ENCODE peak calls at places on chromosomes 13 and 19, in seven cellular contexts. W is Karpas-422, E is HepG2, K is neuronal stem cell, D is GM23248, H is fibroblast of lung, X is neural progenitor cell. Z is an unnamed sample.

GRCh38 chr13:50267917-50268316 is 252.7 kb downstream of the KCNRG start:
- DNase-seq in E (peak), W (no peak), D (no peak), X (no peak), K (no peak), H (no peak), Z (no peak)

GRCh38 chr19:8363803-8364771 is at the start of gene ANGPTL4:
- DNase-seq in E (no peak), W (no peak), X (peak), H (peak), K (peak), D (peak), Z (peak)

GRCh38 chr19:1087813-1088418 is 7.3 kb downstream of the POLR2E start:
- DNase-seq in E (no peak), W (peak), X (no peak), H (no peak), D (no peak), K (no peak), Z (no peak)

GRCh38 chr19:48637948-48638830 is 1.0 kb upstream of the DBP start:
- DNase-seq in X (peak), W (peak), K (peak), H (peak), D (peak), E (peak), Z (peak)

GRCh38 chr19:19429361-19429760 is 23.9 kb downstream of the GATAD2A start:
- DNase-seq in D (no peak), X (no peak), K (no peak), E (no peak), H (no peak), W (no peak), Z (no peak)

GRCh38 chr13:95624020-95624419 is 20.5 kb downstream of the DZIP1 start:
- DNase-seq in W (peak), E (peak), X (peak), K (peak), H (peak), D (peak), Z (no peak)

GRCh38 chr19:48681127-48681470 is 8.3 kb upstream of the NTN5 start:
- DNase-seq in K (no peak), W (no peak), E (no peak), H (peak), X (no peak), D (peak), Z (peak)

GRCh38 chr19:3196933-3197205 is 11.1 kb downstream of the NCLN start:
- DNase-seq in D (no peak), E (no peak), K (no peak), X (no peak), H (no peak), W (no peak), Z (no peak)

GRCh38 chr13:50787316-50788195 is 55.9 kb downstream of the DLEU7 start:
- DNase-seq in D (no peak), K (no peak), W (no peak), H (no peak), X (no peak), E (no peak), Z (no peak)

GRCh38 chr19:39497850-39498261 is 891 bp upstream of the DLL3 start:
- DNase-seq in K (peak), D (peak), X (peak), W (peak), H (peak), E (peak), Z (peak)

GRCh38 chr13:25738342-25738771 is 313.5 kb downstream of the SHISA2 start:
- DNase-seq in H (peak), D (peak), W (no peak), X (no peak), K (no peak), E (no peak), Z (no peak)

GRCh38 chr19:11269408-11269807 is 7.1 kb upstream of the DOCK6 start:
- DNase-seq in D (peak), K (no peak), W (no peak), H (peak), X (no peak), E (no peak), Z (peak)

GRCh38 chr13:44068169-44068568 is 188.5 kb downstream of the LACC1 start:
- DNase-seq in D (peak), W (no peak), E (no peak), H (peak), K (no peak), X (no peak), Z (peak)

GRCh38 chr13:43652751-43653150 is 134.0 kb downstream of the ENOX1 start:
- DNase-seq in W (no peak), K (no peak), D (no peak), H (no peak), X (no peak), E (no peak), Z (no peak)

GRCh38 chr13:24097064-24097463 is 63.5 kb upstream of the SPATA13 start:
- DNase-seq in K (no peak), X (no peak), H (peak), W (no peak), E (peak), D (peak), Z (no peak)

GRCh38 chr19:48873476-48874308 is 1.5 kb downstream of the PPP1R15A start:
- DNase-seq in H (no peak), X (peak), E (no peak), K (no peak), W (no peak), D (peak), Z (peak)

GRCh38 chr13:95118541-95119324 is 182.5 kb downstream of the ABCC4 start:
- DNase-seq in D (no peak), W (no peak), K (no peak), X (no peak), H (no peak), E (no peak), Z (no peak)

GRCh38 chr19:35856001-35856400 is 710 bp upstream of the KIRREL2 start:
- DNase-seq in X (peak), E (no peak), W (no peak), K (peak), D (no peak), H (no peak), Z (no peak)

GRCh38 chr19:4556574-4557185 is 2.8 kb downstream of the SEMA6B start:
- DNase-seq in D (peak), H (no peak), E (no peak), K (no peak), W (peak), X (peak), Z (peak)

GRCh38 chr13:49113526-49114286 is 106.4 kb upstream of the MLNR start:
- DNase-seq in E (peak), X (peak), W (peak), D (peak), H (peak), K (no peak), Z (no peak)

GRCh38 chr19:45969676-45970075 is 4.0 kb downstream of the NOVA2 start:
- DNase-seq in K (no peak), W (no peak), X (no peak), E (no peak), H (no peak), D (no peak), Z (no peak)

GRCh38 chr19:45971260-45971902 is 2.3 kb downstream of the NOVA2 start:
- DNase-seq in X (no peak), E (no peak), W (no peak), D (no peak), H (no peak), K (no peak), Z (peak)

GRCh38 chr19:45973564-45974338 is at the start of gene NOVA2:
- DNase-seq in H (peak), W (peak), X (peak), E (no peak), K (peak), D (peak), Z (peak)

GRCh38 chr19:45972944-45973525 is 630 bp downstream of the NOVA2 start:
- DNase-seq in H (no peak), D (no peak), W (no peak), E (no peak), X (peak), K (no peak), Z (peak)

DNA sequence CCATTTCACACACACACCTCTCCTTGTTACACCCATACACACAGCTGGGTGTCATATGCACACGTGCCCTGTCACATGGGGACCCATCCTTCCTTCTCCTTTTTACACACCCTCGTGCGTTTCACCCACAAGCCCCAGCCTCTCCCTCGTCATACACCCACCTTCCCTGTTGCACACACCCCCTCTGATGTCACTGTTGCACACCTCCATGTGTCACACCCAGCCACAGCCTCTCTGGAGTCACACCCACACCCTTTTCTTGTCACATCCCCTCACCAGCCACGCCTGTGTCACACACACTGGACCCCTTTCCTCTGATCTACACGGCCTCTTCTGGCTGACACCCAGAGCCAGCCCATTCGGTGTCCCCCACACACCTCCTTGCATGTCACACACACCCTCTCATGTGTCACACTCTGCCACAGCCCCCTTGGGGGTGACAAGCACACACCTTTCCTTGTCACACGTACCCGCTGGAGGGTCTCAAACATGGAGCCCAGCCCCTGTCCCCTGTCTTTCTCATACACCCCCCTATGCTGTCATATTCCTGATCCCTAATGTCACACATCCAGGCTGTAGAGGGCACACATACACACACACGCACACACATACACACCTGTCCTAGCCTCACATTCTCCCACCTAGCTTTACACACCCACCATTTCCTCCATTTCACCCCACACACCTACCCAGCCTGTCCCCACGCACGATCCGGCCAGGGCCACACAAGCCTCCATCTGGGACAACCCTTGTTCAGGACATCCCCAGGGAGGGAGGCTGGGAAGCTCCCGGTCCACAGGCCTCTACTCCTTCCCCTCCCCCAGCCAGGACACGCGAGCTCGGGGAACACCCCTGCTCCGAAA is 1.4 kb downstream of the NOVA2 start:
- DNase-seq in H (no peak), D (no peak), X (no peak), E (no peak), W (no peak), K (no peak), Z (peak)
- H3K4me3 ChIP-seq in H (no peak), D (no peak), X (peak), E (no peak), W (no peak), K (peak), Z (no peak)

DNA sequence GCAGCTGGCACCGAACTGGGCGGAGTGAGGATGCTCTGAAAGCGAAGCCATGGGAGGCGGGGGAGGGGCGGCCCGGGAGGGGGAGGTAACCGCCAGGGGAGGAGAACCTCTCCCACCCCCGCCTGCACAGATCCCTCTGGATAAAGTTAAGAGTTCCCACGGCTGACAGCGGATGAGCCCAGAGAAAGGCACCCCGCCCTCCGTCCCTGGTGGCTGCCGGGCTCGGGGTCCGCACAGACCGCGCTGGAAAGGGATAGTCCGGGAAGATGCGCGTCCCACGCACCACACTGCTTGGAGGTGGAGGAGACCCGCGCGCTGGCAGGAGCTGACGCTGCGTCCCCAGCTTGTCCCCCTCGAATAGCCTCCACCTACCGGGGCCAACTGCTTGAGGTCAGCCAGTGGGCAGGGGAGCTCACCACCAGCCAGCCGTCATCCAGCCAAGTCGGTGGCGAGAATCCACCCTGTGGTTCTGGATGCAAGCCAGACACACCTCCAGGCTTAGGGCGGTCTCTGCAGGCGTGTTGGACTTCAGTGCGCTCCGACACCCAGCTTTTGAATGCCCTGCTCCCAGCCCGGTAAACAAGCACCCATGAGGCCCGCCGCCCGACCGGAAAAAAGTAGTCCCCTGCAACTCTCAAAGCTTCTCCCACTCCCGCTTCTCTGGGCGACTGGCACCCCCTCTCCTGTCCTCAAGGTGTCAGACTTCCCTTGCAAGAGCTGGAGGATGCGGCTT is at the start of gene TRPC4:
- DNase-seq in D (peak), K (peak), E (peak), H (peak), W (no peak), X (peak), Z (peak)
- H3K4me2 ChIP-seq in D (peak), K (peak), E (peak), H (peak), W (no peak), X (peak), Z (peak)

GRCh38 chr19:33196446-33197193 is 2.5 kb downstream of the LRP3 start:
- DNase-seq in W (no peak), X (no peak), E (no peak), H (no peak), D (no peak), K (no peak), Z (peak)

GRCh38 chr19:33194527-33194883 is 375 bp downstream of the LRP3 start:
- DNase-seq in H (no peak), D (peak), W (no peak), E (no peak), K (no peak), X (peak), Z (peak)

GRCh38 chr19:33195711-33196347 is 1.7 kb downstream of the LRP3 start:
- DNase-seq in H (no peak), D (no peak), X (no peak), W (no peak), K (no peak), E (no peak), Z (no peak)

GRCh38 chr19:33193864-33194362 is at the start of gene LRP3:
- DNase-seq in X (peak), W (no peak), E (no peak), D (peak), H (peak), K (no peak), Z (peak)

GRCh38 chr19:33194884-33195710 is 967 bp downstream of the LRP3 start:
- DNase-seq in W (no peak), E (peak), X (peak), H (peak), K (no peak), D (peak), Z (peak)
- H3K4me3 ChIP-seq in W (no peak), E (peak), X (peak), H (peak), K (peak), D (peak), Z (peak)

GRCh38 chr13:98299954-98300350 is 122.9 kb upstream of the RNF113B start:
- DNase-seq in W (no peak), H (peak), X (no peak), D (peak), E (no peak), K (no peak), Z (no peak)
- H3K4me2 ChIP-seq in W (no peak), H (peak), X (no peak), D (peak), E (peak), K (no peak), Z (no peak)

Z was measured in osteoblast.